ENCODE peak calls at places on chromosomes 1 and 21, in ten cellular contexts. L is lower lobe of right lung; N is stimulated activated CD4-positive, alpha-beta T cell treated with anti-CD3 and anti-CD28 coated beads, Interleukin-15, amount 100 ng/mL, for 1 hour; Q is NCI-H1694; S is activated CD8-positive, alpha-beta memory T cell treated with anti-CD3 and anti-CD28 coated beads for 4 hours; E is HEK293T; R is ELR; H is T-helper 9 cell; B is activated CD4-positive, alpha-beta T cell treated with anti-CD3 and anti-CD28 coated beads for 48 hours; M is activated T-helper 1 cell treated with Interleukin-2 at 50 U/mL for 16 hours. T is an unnamed sample.

GRCh38 chr21:45534591-45535331 is 7.5 kb downstream of the SLC19A1 start:
- DNase-seq in L (peak; percentile 76), N (no peak), Q (no peak), S (no peak), E (no peak), R (no peak), H (no peak), B (no peak), M (no peak), T (peak; percentile 77)

GRCh38 chr1:154963643-154964042 is 2.1 kb upstream of the PYGO2 start:
- DNase-seq in L (peak; percentile 25), N (no peak), Q (no peak), S (no peak), E (no peak), R (no peak), H (no peak), B (no peak), M (no peak), T (no peak)

GRCh38 chr1:92623187-92623778 is 136.6 kb upstream of the GFI1 start:
- DNase-seq in L (no peak), N (no peak), Q (peak; percentile 33), S (no peak), E (no peak), R (peak; percentile 52), H (no peak), B (no peak), M (no peak), T (no peak)

GRCh38 chr1:172321429-172321828 is 99.1 kb upstream of the C1orf105 start:
- DNase-seq in L (no peak), N (no peak), Q (peak; percentile 75), S (no peak), E (no peak), R (peak; percentile 22), H (no peak), B (no peak), M (no peak), T (no peak)

GRCh38 chr1:70264875-70265274 is 43.7 kb downstream of the SRSF11 start:
- DNase-seq in L (no peak), N (no peak), Q (no peak), S (no peak), E (no peak), R (no peak), H (no peak), B (no peak), M (no peak), T (no peak)

GRCh38 chr1:84478876-84479868 is at the start of gene RPF1:
- DNase-seq in L (peak; percentile 88), N (peak; percentile 55), Q (peak; percentile 66), S (peak; percentile 63), E (peak; percentile 88), R (peak; percentile 88), H (peak; percentile 67), B (peak; percentile 82), M (peak; percentile 60), T (peak; percentile 52)

GRCh38 chr1:220880726-220881506 is 1.7 kb downstream of the HLX start:
- DNase-seq in L (peak; percentile 89), N (no peak), Q (no peak), S (no peak), E (peak; percentile 39), R (peak; percentile 29), H (no peak), B (peak; percentile 54), M (no peak), T (no peak)

GRCh38 chr1:180581635-180582039 is 22.9 kb downstream of the OVAAL start:
- DNase-seq in L (no peak), N (no peak), Q (no peak), S (no peak), E (no peak), R (no peak), H (no peak), B (no peak), M (no peak), T (no peak)

GRCh38 chr1:91948501-91949355 is 473 bp upstream of the BRDT start:
- DNase-seq in L (no peak), N (no peak), Q (no peak), S (peak; percentile 7), E (no peak), R (no peak), H (peak; percentile 47), B (peak; percentile 25), M (peak; percentile 45), T (no peak)

GRCh38 chr1:108712605-108713150 is at the start of gene FNDC7:
- DNase-seq in L (no peak), N (no peak), Q (no peak), S (no peak), E (no peak), R (no peak), H (no peak), B (no peak), M (no peak), T (no peak)

GRCh38 chr1:161185282-161185682 is 8.0 kb upstream of the B4GALT3 start:
- DNase-seq in L (peak; percentile 74), N (no peak), Q (peak; percentile 96), S (peak; percentile 34), E (no peak), R (no peak), H (peak; percentile 60), B (peak; percentile 80), M (peak; percentile 66), T (peak; percentile 37)

GRCh38 chr1:167465751-167466150 is 52.6 kb downstream of the CD247 start:
- DNase-seq in L (no peak), N (no peak), Q (no peak), S (no peak), E (no peak), R (no peak), H (no peak), B (no peak), M (no peak), T (no peak)

GRCh38 chr1:213651077-213651476 is 336.7 kb upstream of the PROX1 start:
- DNase-seq in L (no peak), N (no peak), Q (no peak), S (no peak), E (no peak), R (no peak), H (no peak), B (no peak), M (no peak), T (no peak)

GRCh38 chr1:225780609-225781008 is 3.0 kb downstream of the SRP9 start:
- DNase-seq in L (no peak), N (no peak), Q (no peak), S (no peak), E (no peak), R (no peak), H (no peak), B (no peak), M (no peak), T (no peak)

GRCh38 chr1:6271554-6271953 is 10.7 kb upstream of the GPR153 start:
- DNase-seq in L (no peak), N (no peak), Q (no peak), S (no peak), E (no peak), R (no peak), H (no peak), B (no peak), M (no peak), T (no peak)

GRCh38 chr1:86365890-86366289 is 30.2 kb downstream of the ODF2L start:
- DNase-seq in L (no peak), N (no peak), Q (no peak), S (no peak), E (no peak), R (no peak), H (no peak), B (no peak), M (no peak), T (no peak)

GRCh38 chr1:936865-937264 is 13.1 kb downstream of the SAMD11 start:
- DNase-seq in L (no peak), N (no peak), Q (no peak), S (no peak), E (no peak), R (no peak), H (no peak), B (no peak), M (no peak), T (no peak)

GRCh38 chr21:33945652-33946270 is 30.2 kb upstream of the ATP5PO start:
- DNase-seq in L (no peak), N (no peak), Q (no peak), S (no peak), E (no peak), R (no peak), H (no peak), B (no peak), M (no peak), T (no peak)

GRCh38 chr1:196535727-196536126 is 72.5 kb downstream of the KCNT2 start:
- DNase-seq in L (no peak), N (no peak), Q (no peak), S (no peak), E (no peak), R (peak; percentile 66), H (no peak), B (peak; percentile 8), M (no peak), T (peak; percentile 74)

GRCh38 chr1:244269169-244269568 is 182.5 kb downstream of the ADSS2 start:
- DNase-seq in L (no peak), N (no peak), Q (no peak), S (no peak), E (no peak), R (no peak), H (no peak), B (no peak), M (no peak), T (no peak)

GRCh38 chr1:245095903-245096302 is 58.9 kb upstream of the KIF26B start:
- DNase-seq in L (no peak), N (no peak), Q (no peak), S (no peak), E (no peak), R (no peak), H (no peak), B (no peak), M (no peak), T (no peak)

GRCh38 chr1:113542221-113542701 is 151.9 kb downstream of the MAGI3 start:
- DNase-seq in L (no peak), N (no peak), Q (no peak), S (no peak), E (no peak), R (peak; percentile 87), H (no peak), B (no peak), M (no peak), T (peak; percentile 64)

GRCh38 chr1:228190182-228190581 is 17.7 kb upstream of the OBSCN start:
- DNase-seq in L (no peak), N (no peak), Q (no peak), S (no peak), E (no peak), R (no peak), H (no peak), B (no peak), M (no peak), T (no peak)

GRCh38 chr1:240091614-240092300 is at the start of gene FMN2:
- DNase-seq in L (no peak), N (no peak), Q (peak; percentile 52), S (no peak), E (peak; percentile 90), R (peak; percentile 87), H (no peak), B (peak; percentile 10), M (no peak), T (peak; percentile 74)

GRCh38 chr1:159429074-159429861 is 2.7 kb upstream of the OR10J4 start:
- DNase-seq in L (no peak), N (no peak), Q (no peak), S (no peak), E (no peak), R (peak; percentile 98), H (no peak), B (no peak), M (no peak), T (no peak)

GRCh38 chr21:44761011-44761729 is 40.5 kb downstream of the UBE2G2 start:
- DNase-seq in L (no peak), N (no peak), Q (no peak), S (no peak), E (peak; percentile 65), R (no peak), H (no peak), B (peak; percentile 46), M (no peak), T (no peak)

GRCh38 chr1:87328121-87329050 is at the start of gene LMO4:
- DNase-seq in L (peak; percentile 96), N (peak; percentile 60), Q (peak; percentile 90), S (peak; percentile 71), E (peak; percentile 89), R (peak; percentile 98), H (peak; percentile 73), B (peak; percentile 87), M (peak; percentile 64), T (peak; percentile 89)

T was measured in BE2C.